ENCODE peak calls at places on chromosomes 3 and 15, in six cellular contexts. R is GM12878, M is uterus, V is thyroid gland, X is HepG2, T is pancreas. I is an unnamed sample.
A peak's percentile ranks its signal among the peaks of the same experiment; 100 is the strongest.

GRCh38 chr3:70620367-70620766 is 307.9 kb upstream of the MDFIC2 start:
- DNase-seq in V (no peak), T (no peak), R (no peak), X (no peak), M (no peak), I (no peak)

GRCh38 chr3:112629425-112629824 is 11.5 kb downstream of the CCDC80 start:
- DNase-seq in V (peak; percentile 81), X (no peak), R (no peak), T (no peak), M (peak; percentile 89), I (no peak)

GRCh38 chr3:10432931-10433330 is 72.5 kb downstream of the ATP2B2 start:
- DNase-seq in T (no peak), M (no peak), X (no peak), R (no peak), V (no peak), I (no peak)

GRCh38 chr15:60021589-60022378 is 17.7 kb downstream of the FOXB1 start:
- DNase-seq in X (no peak), R (no peak), V (no peak), M (no peak), T (no peak), I (no peak)

GRCh38 chr3:65604863-65605526 is 433.7 kb downstream of the MAGI1 start:
- DNase-seq in X (no peak), T (no peak), V (no peak), M (no peak), R (no peak), I (no peak)

GRCh38 chr3:29128004-29128403 is 152.9 kb upstream of the RBMS3 start:
- DNase-seq in T (no peak), X (no peak), R (no peak), M (no peak), V (no peak), I (no peak)

GRCh38 chr3:23116041-23116440 is 87.1 kb upstream of the UBE2E2 start:
- DNase-seq in T (no peak), X (no peak), M (no peak), V (no peak), R (no peak), I (no peak)

GRCh38 chr3:108124337-108125150 is 33.7 kb upstream of the CD47 start:
- DNase-seq in R (peak; percentile 96), X (no peak), M (no peak), T (no peak), V (no peak), I (no peak)

GRCh38 chr3:100047455-100048141 is 66.7 kb downstream of the FILIP1L start:
- DNase-seq in T (no peak), X (peak; percentile 86), M (peak; percentile 51), V (no peak), R (peak; percentile 77), I (no peak)

GRCh38 chr15:25065876-25066275 is 111.1 kb downstream of the SNRPN start:
- DNase-seq in R (no peak), X (no peak), T (no peak), M (no peak), V (no peak), I (no peak)

GRCh38 chr15:25067725-25068309 is 113.0 kb downstream of the SNRPN start:
- DNase-seq in T (no peak), X (no peak), M (no peak), R (no peak), V (no peak), I (no peak)

GRCh38 chr15:25062551-25063430 is 108.0 kb downstream of the SNRPN start:
- DNase-seq in X (no peak), V (no peak), R (no peak), T (no peak), M (peak; percentile 1), I (peak; percentile 9)

GRCh38 chr15:25066708-25067107 is 111.9 kb downstream of the SNRPN start:
- DNase-seq in X (no peak), R (no peak), V (no peak), T (no peak), M (no peak), I (no peak)

DNA sequence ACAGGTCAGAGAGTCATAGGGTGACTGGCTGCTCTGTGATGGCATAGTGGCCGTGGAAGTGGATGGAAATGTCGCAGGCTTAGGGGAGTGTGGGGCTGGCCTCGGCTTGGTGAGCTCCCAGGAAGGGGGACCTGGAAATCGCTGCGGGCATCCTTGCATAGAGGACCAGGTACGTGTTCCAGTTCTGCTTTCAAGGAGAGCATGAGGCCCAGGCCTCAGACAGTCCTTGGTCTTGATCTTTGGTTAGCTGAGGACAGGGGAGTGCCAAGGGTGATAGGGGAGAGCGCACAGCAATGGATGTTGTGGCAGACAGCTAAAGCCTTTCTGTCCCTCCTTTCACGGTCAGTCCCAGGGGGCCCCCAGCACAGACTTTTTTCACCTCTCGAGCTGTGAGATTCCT is 110.5 kb downstream of the SNRPN start:
- DNase-seq in X (no peak), M (no peak), R (no peak), T (no peak), V (no peak), I (no peak)
- H3K4me3 ChIP-seq in X (no peak overlapping the region), M (no peak overlapping the region), R (no peak overlapping the region), T (no peak overlapping the region), V (no peak overlapping the region), I (no peak overlapping the region)

DNA sequence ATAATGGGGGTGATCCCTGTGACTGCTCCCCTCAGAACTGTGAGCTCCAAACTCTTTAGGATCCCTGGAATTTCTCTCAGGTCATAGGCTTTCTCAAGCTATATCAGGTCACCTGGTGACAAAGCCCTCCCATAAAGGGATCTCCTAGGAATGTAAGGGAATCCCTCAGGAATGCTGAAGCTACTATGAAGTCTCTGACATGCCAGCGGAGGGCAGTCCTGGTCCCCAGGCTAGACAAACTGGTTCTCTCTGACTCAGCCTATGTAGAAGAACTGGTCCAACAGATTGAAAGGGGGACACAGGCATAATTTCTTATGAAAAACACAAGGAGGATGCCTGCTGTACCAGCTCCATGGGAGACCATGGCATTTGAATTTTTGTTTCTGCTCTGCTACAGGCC is 6.7 kb downstream of the LPCAT4 start:
- DNase-seq in T (no peak), M (no peak), X (no peak), V (no peak), R (no peak), I (no peak)
- TF ChIP-seq CTCF in T (no peak), M (no peak), X (no peak), V (no peak), R (no peak), I (no peak)

GRCh38 chr3:153848701-153849100 is 272.5 kb upstream of the ARHGEF26 start:
- DNase-seq in R (no peak), T (no peak), X (peak; percentile 48), V (no peak), M (no peak), I (no peak)
- H3K36me3 ChIP-seq in R (no peaks in the 10 kb centered on the region), T (no peaks in the 10 kb centered on the region), X (no peaks in the 10 kb centered on the region), V (no peaks in the 10 kb centered on the region), M (no peaks in the 10 kb centered on the region), I (no peaks in the 10 kb centered on the region)

DNA sequence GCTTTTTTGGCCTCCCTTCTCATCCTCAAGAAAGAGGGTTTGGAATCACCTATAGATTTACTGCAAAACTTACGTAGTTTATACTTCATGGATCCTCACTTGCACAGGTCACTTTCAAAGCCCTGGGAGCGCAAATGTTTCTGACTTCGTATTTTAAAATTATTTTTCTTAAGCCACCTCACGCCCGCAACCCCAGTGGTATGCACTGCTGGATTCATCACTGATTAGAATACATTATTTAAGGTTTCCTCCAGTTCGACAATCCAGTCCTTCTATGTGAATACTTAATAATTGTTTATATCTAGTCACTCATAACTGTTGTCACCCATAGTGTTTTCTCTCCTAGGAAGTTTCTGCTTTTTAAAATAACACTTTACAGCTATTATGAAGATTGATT is 339.9 kb downstream of the CHL1 start:
- DNase-seq in R (no peak), M (no peak), V (no peak), X (no peak), T (no peak), I (no peak)
- H3K4me3 ChIP-seq in R (no peak overlapping the region), M (peak overlapping the region; percentile 15), V (peak overlapping the region; percentile 21), X (no peak overlapping the region), T (peak overlapping the region; percentile 38), I (peak overlapping the region; percentile 46)

DNA sequence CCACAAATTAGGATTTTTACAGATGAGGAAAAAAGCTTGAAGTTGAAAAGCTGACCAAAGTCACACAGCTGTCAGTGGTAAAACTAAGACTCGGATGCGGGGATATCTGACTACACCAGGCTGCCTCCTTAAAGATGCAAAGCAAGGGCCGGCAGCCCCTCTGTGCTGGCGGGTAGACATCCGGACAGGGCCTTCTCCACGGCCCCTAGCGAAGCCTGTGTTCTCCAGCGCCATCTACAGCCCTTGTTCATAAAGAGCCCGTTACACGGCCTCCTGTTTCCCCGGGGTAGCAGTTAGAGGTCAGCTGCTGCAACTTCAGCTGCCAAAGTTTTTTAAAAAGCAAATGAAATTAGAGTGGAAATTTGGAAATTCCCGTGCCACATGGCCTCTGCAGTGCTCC is 383.0 kb downstream of the TBL1XR1 start:
- DNase-seq in V (peak; percentile 16), M (no peak), R (no peak), X (peak; percentile 32), T (peak; percentile 50), I (peak; percentile 43)
- TF ChIP-seq CTCF in V (no peak), M (no peak), R (peak; percentile 61), X (peak; percentile 72), T (peak; percentile 42), I (peak; percentile 50)

DNA sequence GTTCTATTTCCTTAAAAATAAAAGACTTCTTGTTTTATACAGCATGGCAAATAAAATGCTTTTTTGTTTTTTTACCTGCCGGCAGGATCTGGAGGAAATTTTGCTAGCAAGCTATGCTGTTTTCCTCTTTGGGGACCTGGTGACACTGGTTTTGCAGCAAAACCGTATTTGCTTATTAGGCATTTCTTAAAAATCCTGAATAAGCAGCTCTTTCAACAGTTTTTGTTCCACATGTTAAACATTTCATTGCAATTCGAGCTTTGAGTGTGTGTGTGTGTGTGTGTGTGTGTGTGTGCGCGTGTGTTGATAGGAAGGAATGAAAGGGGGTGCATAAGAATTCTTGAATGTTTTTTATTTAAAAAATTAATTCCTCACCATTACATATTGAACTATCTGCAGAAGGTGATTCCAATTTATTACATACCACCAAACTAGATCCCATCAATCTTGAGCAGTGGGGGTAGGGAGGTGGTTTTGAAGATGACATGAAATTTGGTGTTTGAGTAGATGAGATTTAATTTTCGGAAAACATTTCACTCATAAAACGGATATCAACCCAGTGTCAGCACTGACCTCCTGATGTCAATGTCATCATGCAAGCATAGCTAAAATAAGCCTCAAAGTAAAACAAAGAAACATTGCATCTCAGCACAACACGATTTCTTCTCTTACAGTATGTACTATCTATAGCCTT is 17.2 kb downstream of the ZBTB38 start:
- DNase-seq in T (no peak), M (no peak), R (no peak), V (peak; percentile 30), X (no peak), I (no peak)
- H3K36me3 ChIP-seq in T (no peaks in the 10 kb centered on the region), M (no peaks in the 10 kb centered on the region), R (no peaks in the 10 kb centered on the region), V (no peaks in the 10 kb centered on the region), X (peaks cover 11% of the 10 kb centered on the region), I (peaks cover 6% of the 10 kb centered on the region)

GRCh38 chr3:14989943-14990753 is 42.8 kb downstream of the NR2C2 start:
- DNase-seq in X (peak; percentile 21), M (no peak), V (peak; percentile 5), T (no peak), R (no peak), I (no peak)
- H3K4me3 ChIP-seq in X (no peak overlapping the region), M (no peak overlapping the region), V (no peak overlapping the region), T (no peak overlapping the region), R (no peak overlapping the region), I (no peak overlapping the region)

DNA sequence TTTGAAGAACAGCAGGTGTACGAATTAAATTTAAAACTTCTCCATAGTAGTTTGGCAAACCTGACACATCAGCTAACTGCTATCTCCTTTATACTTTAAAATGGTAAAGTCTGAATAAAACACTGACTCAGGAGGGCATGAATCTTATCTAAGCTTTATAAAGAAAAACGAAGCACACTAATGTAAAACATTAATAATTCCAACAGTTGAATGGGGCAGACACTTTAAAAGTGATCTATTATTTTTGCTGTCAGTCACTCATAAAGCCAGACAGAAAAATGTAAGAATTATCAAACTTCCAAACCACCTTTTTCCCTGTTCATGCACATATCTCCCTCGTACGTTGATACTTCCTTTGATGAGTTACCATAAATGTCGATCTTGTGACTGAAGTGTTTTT is 2.6 kb downstream of the ARF4 start:
- DNase-seq in V (no peak), X (no peak), M (no peak), R (no peak), T (no peak), I (no peak)
- TF ChIP-seq CTCF in V (no peak), X (no peak), M (no peak), R (no peak), T (no peak), I (no peak)